ENCODE peak calls at places on chromosomes 13 and 19, in six cellular contexts. K, X, L, T, D and A are unnamed samples.

GRCh38 chr13:111961793-111962192 is 105.2 kb upstream of the SOX1 start:
- DNase-seq in K (no peak), X (no peak), L (no peak), T (no peak), D (no peak), A (no peak)

GRCh38 chr13:39232401-39232980 is 194.2 kb downstream of the NHLRC3 start:
- DNase-seq in K (no peak), X (no peak), L (no peak), T (no peak), D (no peak), A (no peak)

GRCh38 chr13:45331981-45332830 is 8.8 kb downstream of the TPT1 start:
- DNase-seq in K (no peak), X (peak; percentile 80), L (no peak), T (no peak), D (no peak), A (peak; percentile 77)

GRCh38 chr19:33229962-33230361 is 4.3 kb upstream of the SLC7A10 start:
- DNase-seq in K (no peak), X (no peak), L (no peak), T (no peak), D (no peak), A (no peak)

GRCh38 chr19:5287066-5287465 is 53.5 kb downstream of the PTPRS start:
- DNase-seq in K (no peak), X (no peak), L (no peak), T (no peak), D (no peak), A (no peak)

GRCh38 chr19:3612901-3613741 is 6.4 kb upstream of the TBXA2R start:
- DNase-seq in K (no peak), X (no peak), L (no peak), T (no peak), D (no peak), A (no peak)

GRCh38 chr19:44807652-44808462 is 1.0 kb upstream of the BCAM start:
- DNase-seq in K (no peak), X (no peak), L (peak; percentile 77), T (no peak), D (no peak), A (no peak)

GRCh38 chr19:1956868-1957492 is 16.0 kb downstream of the CSNK1G2 start:
- DNase-seq in K (no peak), X (no peak), L (no peak), T (no peak), D (no peak), A (no peak)

GRCh38 chr13:45500492-45501174 is 35.9 kb downstream of the COG3 start:
- DNase-seq in K (no peak), X (peak; percentile 82), L (no peak), T (no peak), D (no peak), A (no peak)

GRCh38 chr13:40550130-40550529 is 116.3 kb downstream of the FOXO1 start:
- DNase-seq in K (no peak), X (no peak), L (no peak), T (no peak), D (no peak), A (no peak)

GRCh38 chr19:6412111-6412999 is 12.3 kb downstream of the KHSRP start:
- DNase-seq in K (peak; percentile 36), X (no peak), L (peak; percentile 51), T (peak; percentile 41), D (no peak), A (no peak)

GRCh38 chr19:19745496-19746285 is 12.8 kb upstream of the ZNF14 start:
- DNase-seq in K (no peak), X (no peak), L (no peak), T (no peak), D (no peak), A (peak; percentile 44)

GRCh38 chr19:42529248-42529764 is 1.0 kb upstream of the CEACAM1 start:
- DNase-seq in K (peak; percentile 50), X (peak; percentile 1), L (peak; percentile 75), T (peak; percentile 58), D (peak; percentile 74), A (peak; percentile 63)

GRCh38 chr19:33634361-33635091 is 12.8 kb downstream of the CHST8 start:
- DNase-seq in K (no peak), X (no peak), L (no peak), T (no peak), D (no peak), A (no peak)

GRCh38 chr19:2055871-2056809 is 5.1 kb upstream of the MKNK2 start:
- DNase-seq in K (no peak), X (no peak), L (no peak), T (no peak), D (no peak), A (peak; percentile 77)

GRCh38 chr13:110758195-110758594 is 44.7 kb downstream of the ING1 start:
- DNase-seq in K (no peak), X (peak; percentile 3), L (no peak), T (no peak), D (no peak), A (no peak)

GRCh38 chr19:45814851-45815481 is at the start of gene RSPH6A:
- DNase-seq in K (no peak), X (no peak), L (peak; percentile 28), T (no peak), D (no peak), A (no peak)

GRCh38 chr19:33514885-33515485 is 6.6 kb downstream of the PEPD start:
- DNase-seq in K (no peak), X (no peak), L (no peak), T (no peak), D (no peak), A (no peak)

GRCh38 chr19:48918801-48919247 is 14.7 kb upstream of the DHDH start:
- DNase-seq in K (no peak), X (no peak), L (peak; percentile 40), T (no peak), D (no peak), A (no peak)

GRCh38 chr19:35399948-35400772 is 29.3 kb downstream of the GPR42 start:
- DNase-seq in K (no peak), X (no peak), L (no peak), T (no peak), D (no peak), A (no peak)

GRCh38 chr19:41225238-41226052 is 6.4 kb downstream of the AXL start:
- DNase-seq in K (no peak), X (peak; percentile 98), L (no peak), T (peak; percentile 30), D (no peak), A (peak; percentile 93)

GRCh38 chr19:54281008-54281728 is at the start of gene LILRB2:
- DNase-seq in K (no peak), X (no peak), L (no peak), T (no peak), D (no peak), A (peak; percentile 44)

GRCh38 chr19:15195381-15195964 is 5.3 kb downstream of the NOTCH3 start:
- DNase-seq in K (no peak), X (no peak), L (peak; percentile 47), T (no peak), D (no peak), A (no peak)

GRCh38 chr19:14328406-14328805 is 52.8 kb upstream of the ADGRE5 start:
- DNase-seq in K (no peak), X (no peak), L (no peak), T (no peak), D (no peak), A (no peak)

GRCh38 chr19:38453596-38453995 is 20.1 kb downstream of the RYR1 start:
- DNase-seq in K (no peak), X (no peak), L (no peak), T (no peak), D (no peak), A (no peak)

GRCh38 chr19:47389150-47389556 is 30.2 kb downstream of the MEIS3 start:
- DNase-seq in K (no peak), X (no peak), L (no peak), T (no peak), D (no peak), A (peak; percentile 71)

GRCh38 chr13:80084086-80084676 is 256.7 kb downstream of the SPRY2 start:
- DNase-seq in K (no peak), X (peak; percentile 81), L (no peak), T (no peak), D (no peak), A (no peak)

GRCh38 chr19:58368561-58369360 is 6.2 kb upstream of the ZNF497 start:
- DNase-seq in K (no peak), X (no peak), L (no peak), T (no peak), D (no peak), A (no peak)

GRCh38 chr19:2702170-2703076 is at the start of gene GNG7:
- DNase-seq in K (peak; percentile 97), X (peak; percentile 39), L (peak; percentile 99), T (peak; percentile 96), D (peak; percentile 97), A (peak; percentile 81)

GRCh38 chr19:14000691-14001365 is 5.3 kb downstream of the RFX1 start:
- DNase-seq in K (no peak), X (no peak), L (no peak), T (no peak), D (no peak), A (no peak)

GRCh38 chr13:113935523-113935922 is 38.4 kb downstream of the C13orf46 start:
- DNase-seq in K (no peak), X (no peak), L (no peak), T (no peak), D (no peak), A (no peak)